ENCODE peak calls at places on chromosome 19, in five cellular contexts. D, P, E, V and G are unnamed samples.

GRCh38 chr19:18449552-18449951 is 11.6 kb upstream of the ISYNA1 start:
- DNase-seq in D (no peak), P (no peak), E (no peak), V (no peak), G (no peak)

GRCh38 chr19:15114153-15114540 is 6.9 kb downstream of the SYDE1 start:
- DNase-seq in D (no peak), P (peak; percentile 20), E (no peak), V (no peak), G (no peak)

GRCh38 chr19:32858559-32858958 is 11.0 kb downstream of the SLC7A9 start:
- DNase-seq in D (no peak), P (no peak), E (no peak), V (no peak), G (no peak)

GRCh38 chr19:16890461-16891184 is 1.8 kb downstream of the F2RL3 start:
- DNase-seq in D (no peak), P (no peak), E (no peak), V (no peak), G (no peak)

GRCh38 chr19:49564616-49565045 is 15.7 kb downstream of the NOSIP start:
- DNase-seq in D (no peak), P (no peak), E (no peak), V (no peak), G (no peak)

GRCh38 chr19:49528211-49528771 is 488 bp downstream of the RCN3 start:
- DNase-seq in D (no peak), P (peak; percentile 58), E (no peak), V (no peak), G (peak; percentile 57)

GRCh38 chr19:15954820-15955219 is 6.0 kb downstream of the OR10H4 start:
- DNase-seq in D (no peak), P (no peak), E (no peak), V (no peak), G (no peak)

GRCh38 chr19:10919352-10920287 is 8.8 kb downstream of the YIPF2 start:
- DNase-seq in D (no peak), P (no peak), E (no peak), V (peak; percentile 21), G (no peak)

GRCh38 chr19:35395762-35396199 is 24.9 kb downstream of the GPR42 start:
- DNase-seq in D (no peak), P (peak; percentile 77), E (no peak), V (peak; percentile 45), G (no peak)

GRCh38 chr19:41570639-41571112 is 5.3 kb upstream of the CEACAM21 start:
- DNase-seq in D (peak; percentile 85), P (peak; percentile 69), E (peak; percentile 84), V (peak; percentile 79), G (peak; percentile 84)

GRCh38 chr19:48442116-48443035 is 3.4 kb upstream of the GRWD1 start:
- DNase-seq in D (no peak), P (no peak), E (peak; percentile 10), V (peak; percentile 46), G (no peak)

DNA sequence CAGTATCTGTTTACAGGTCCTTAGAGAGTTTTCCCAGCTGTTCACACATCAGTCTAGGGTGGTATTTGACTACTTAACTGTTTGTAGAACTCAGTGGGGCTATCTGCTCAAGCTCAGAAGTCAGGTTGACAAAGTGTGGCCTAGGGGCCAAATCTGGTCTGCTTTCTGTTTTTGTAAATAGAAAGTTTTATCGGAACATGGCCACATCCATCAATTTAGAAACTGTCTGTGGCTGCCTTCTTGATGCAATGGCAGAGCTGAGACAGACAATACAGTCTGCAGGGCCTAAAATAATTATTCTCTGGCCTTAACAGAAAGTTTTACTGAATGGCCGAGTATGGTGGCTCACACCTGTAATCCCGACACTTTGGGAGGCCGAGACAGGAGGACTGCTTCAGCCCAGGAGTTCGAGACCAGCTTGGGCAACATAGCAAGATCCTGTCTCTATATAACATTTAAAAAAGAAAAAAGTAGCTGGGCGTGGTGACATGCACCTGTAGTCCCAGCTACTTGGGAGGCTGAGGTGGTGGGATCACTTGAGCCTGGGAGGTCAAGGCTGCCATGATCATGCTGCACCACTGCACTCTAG is 2.4 kb downstream of the SMG9 start:
- DNase-seq in D (no peak), P (peak; percentile 19), E (no peak), V (no peak), G (no peak)
- H2BK12ac ChIP-seq in D (no peak overlapping the region), P (no peak overlapping the region), E (peak overlapping the region; percentile 23), V (no peak overlapping the region), G (no peak overlapping the region)

DNA sequence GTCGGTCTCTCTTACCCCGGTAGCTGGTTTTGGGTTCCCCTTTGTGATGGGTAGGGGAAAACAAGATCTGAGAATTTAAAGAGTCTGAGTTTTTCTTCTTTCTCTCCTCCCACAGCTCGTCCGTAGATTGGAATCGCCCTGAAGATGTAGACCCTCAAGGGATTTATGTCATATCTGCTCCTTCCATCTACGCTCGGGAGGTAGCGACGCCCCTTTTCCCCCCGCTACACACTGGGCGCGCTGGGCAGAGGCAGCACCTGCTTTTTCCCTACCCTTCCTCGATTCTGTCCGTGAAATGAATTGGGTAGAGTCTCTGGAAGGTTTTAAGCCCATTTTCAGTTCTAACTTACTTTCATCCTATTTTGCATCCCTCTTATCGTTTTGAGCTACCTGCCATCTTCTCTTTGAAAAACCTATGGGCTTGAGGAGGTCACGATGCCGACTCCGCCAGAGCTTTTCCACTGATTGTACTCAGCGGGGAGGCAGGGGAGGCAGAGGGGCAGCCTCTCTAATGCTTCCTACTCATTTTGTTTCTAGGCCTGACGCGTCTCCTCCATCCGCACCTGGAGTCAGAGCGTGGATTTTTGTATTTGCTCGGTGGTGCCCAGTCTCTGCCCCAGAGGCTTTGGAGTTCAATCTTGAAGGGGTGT is 7.1 kb upstream of the SELENOV start:
- DNase-seq in D (no peak), P (no peak), E (no peak), V (no peak), G (no peak)
- H2BK12ac ChIP-seq in D (no peak overlapping the region), P (no peak overlapping the region), E (no peak overlapping the region), V (no peak overlapping the region), G (no peak overlapping the region)

GRCh38 chr19:814108-815078 is 7.4 kb downstream of the PLPPR3 start:
- DNase-seq in D (no peak), P (no peak), E (peak; percentile 48), V (no peak), G (no peak)
- H2BK12ac ChIP-seq in D (no peak overlapping the region), P (no peak overlapping the region), E (no peak overlapping the region), V (no peak overlapping the region), G (no peak overlapping the region)

DNA sequence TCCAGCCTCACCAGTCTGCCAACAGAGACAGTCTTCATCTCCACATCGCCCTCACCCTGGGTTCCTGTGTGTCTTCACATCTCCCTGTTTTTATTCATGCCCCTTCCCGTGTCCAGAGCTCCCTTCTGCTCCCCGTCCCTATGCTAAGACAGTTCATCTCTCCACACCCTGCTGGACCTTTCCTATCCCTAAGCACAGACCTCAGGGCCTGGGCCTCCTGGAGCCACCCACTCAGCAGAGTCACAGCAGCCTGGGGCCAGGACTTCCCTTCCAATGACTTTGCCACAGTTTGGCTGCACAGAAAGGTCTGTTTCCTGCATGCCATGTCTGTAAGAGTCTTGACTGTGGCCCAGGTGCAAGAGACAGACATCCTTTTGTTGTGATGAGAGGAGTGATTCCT is 470.8 kb downstream of the TSHZ3 start:
- DNase-seq in D (no peak), P (no peak), E (no peak), V (peak; percentile 11), G (no peak)
- H2BK12ac ChIP-seq in D (no peak overlapping the region), P (no peak overlapping the region), E (no peak overlapping the region), V (no peak overlapping the region), G (no peak overlapping the region)

DNA sequence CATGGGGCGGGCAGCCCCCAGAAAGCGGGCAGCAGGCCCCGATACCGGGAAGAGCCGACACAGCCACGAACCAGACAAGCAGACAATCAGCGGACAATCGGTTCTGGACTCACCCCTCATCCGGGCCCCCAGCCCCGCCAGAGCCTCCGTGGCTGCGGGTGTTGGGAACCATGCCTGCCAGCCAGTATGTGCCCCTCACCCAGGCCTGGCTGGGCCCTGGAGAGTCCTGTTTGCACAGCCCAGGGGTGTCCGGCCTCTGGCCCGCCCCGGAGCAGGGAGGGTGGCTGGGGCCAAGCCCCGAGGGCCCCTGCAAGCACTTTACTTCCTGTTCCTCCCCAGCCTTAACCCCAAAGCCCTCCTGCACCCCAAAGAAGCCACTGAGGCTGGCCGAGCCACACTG is 7.8 kb downstream of the PODNL1 start:
- DNase-seq in D (no peak), P (no peak), E (no peak), V (no peak), G (no peak)
- H2BK12ac ChIP-seq in D (no peak overlapping the region), P (no peak overlapping the region), E (no peak overlapping the region), V (no peak overlapping the region), G (no peak overlapping the region)

GRCh38 chr19:3412066-3412465 is 45.7 kb downstream of the NFIC start:
- DNase-seq in D (no peak), P (no peak), E (no peak), V (no peak), G (no peak)

GRCh38 chr19:3408996-3409345 is 42.6 kb downstream of the NFIC start:
- DNase-seq in D (no peak), P (no peak), E (no peak), V (no peak), G (no peak)

GRCh38 chr19:3407556-3408516 is 41.5 kb downstream of the NFIC start:
- DNase-seq in D (no peak), P (no peak), E (no peak), V (no peak), G (no peak)

GRCh38 chr19:3411636-3412035 is 45.3 kb downstream of the NFIC start:
- DNase-seq in D (no peak), P (no peak), E (no peak), V (no peak), G (no peak)

GRCh38 chr19:3409346-3410064 is 43.1 kb downstream of the NFIC start:
- DNase-seq in D (no peak), P (no peak), E (peak; percentile 26), V (no peak), G (no peak)
- H2BK12ac ChIP-seq in D (no peak overlapping the region), P (no peak overlapping the region), E (no peak overlapping the region), V (no peak overlapping the region), G (peak overlapping the region; percentile 68)

GRCh38 chr19:46715620-46716012 is 1.3 kb downstream of the PRKD2 start:
- DNase-seq in D (no peak), P (no peak), E (no peak), V (no peak), G (no peak)
- H2BK12ac ChIP-seq in D (no peak overlapping the region), P (no peak overlapping the region), E (peak overlapping the region; percentile 27), V (no peak overlapping the region), G (no peak overlapping the region)